ENCODE peak calls at places on chromosomes 5 and 9, in six cellular contexts. Z is cardiac muscle cell, E is fibroblast of mammary gland, W is body of pancreas, Y is brain microvascular endothelial cell, J is LNCaP clone FGC. O is an unnamed sample.

GRCh38 chr9:93108301-93109041 is 12.5 kb downstream of the CARD19 start:
- DNase-seq in Z (no peak), E (no peak), W (peak; percentile 4), Y (no peak), J (no peak), O (no peak)

GRCh38 chr9:86948153-86948929 is 1.0 kb upstream of the GAS1 start:
- DNase-seq in Z (peak; percentile 92), E (peak; percentile 85), W (peak; percentile 84), Y (peak; percentile 70), J (no peak), O (peak; percentile 79)

GRCh38 chr5:154058055-154059038 is 19.6 kb downstream of the MFAP3 start:
- DNase-seq in Z (peak; percentile 57), E (peak; percentile 58), W (peak; percentile 35), Y (peak; percentile 41), J (no peak), O (peak; percentile 20)

GRCh38 chr5:33840927-33841547 is 50.8 kb downstream of the ADAMTS12 start:
- DNase-seq in Z (no peak), E (no peak), W (no peak), Y (no peak), J (no peak), O (peak; percentile 93)

GRCh38 chr9:101477214-101477613 is 41.6 kb upstream of the ALDOB start:
- DNase-seq in Z (no peak), E (no peak), W (no peak), Y (no peak), J (no peak), O (no peak)

GRCh38 chr5:158623971-158624370 is 475.7 kb downstream of the EBF1 start:
- DNase-seq in Z (no peak), E (no peak), W (no peak), Y (no peak), J (no peak), O (no peak)

GRCh38 chr5:140546851-140547507 is 483 bp upstream of the EIF4EBP3 start:
- DNase-seq in Z (no peak), E (peak; percentile 24), W (no peak), Y (no peak), J (no peak), O (no peak)

GRCh38 chr5:37769108-37769507 is 70.7 kb downstream of the GDNF start:
- DNase-seq in Z (no peak), E (no peak), W (no peak), Y (no peak), J (no peak), O (no peak)

GRCh38 chr5:139294372-139295165 is 1.0 kb downstream of the MATR3 start:
- DNase-seq in Z (peak; percentile 88), E (peak; percentile 77), W (peak; percentile 68), Y (peak; percentile 70), J (no peak), O (no peak)

GRCh38 chr5:106680330-106680729 is 990.4 kb downstream of the EFNA5 start:
- DNase-seq in Z (no peak), E (no peak), W (no peak), Y (no peak), J (no peak), O (no peak)

GRCh38 chr5:145946112-145946861 is 9.9 kb downstream of the SH3RF2 start:
- DNase-seq in Z (no peak), E (peak; percentile 70), W (no peak), Y (peak; percentile 56), J (no peak), O (peak; percentile 22)

GRCh38 chr5:136631176-136631575 is 265.8 kb upstream of the TRPC7 start:
- DNase-seq in Z (peak; percentile 35), E (no peak), W (no peak), Y (peak; percentile 4), J (no peak), O (no peak)

GRCh38 chr5:173742432-173742816 is 126.0 kb upstream of the BOD1 start:
- DNase-seq in Z (no peak), E (no peak), W (no peak), Y (no peak), J (no peak), O (no peak)

GRCh38 chr5:54087436-54087835 is 222.9 kb downstream of the ARL15 start:
- DNase-seq in Z (peak; percentile 65), E (peak; percentile 44), W (no peak), Y (peak; percentile 75), J (no peak), O (no peak)

GRCh38 chr9:87857948-87858335 is 24.7 kb upstream of the SPATA31E1 start:
- DNase-seq in Z (no peak), E (no peak), W (no peak), Y (no peak), J (no peak), O (no peak)

GRCh38 chr5:177085985-177086917 is at the start of gene FGFR4:
- DNase-seq in Z (peak; percentile 73), E (peak; percentile 47), W (peak; percentile 69), Y (peak; percentile 14), J (peak; percentile 11), O (peak; percentile 62)

GRCh38 chr5:104247260-104247659 is 684.7 kb upstream of the NUDT12 start:
- DNase-seq in Z (no peak), E (no peak), W (no peak), Y (no peak), J (peak; percentile 39), O (no peak)

GRCh38 chr5:178995341-178995690 is 196 bp upstream of the GRM6 start:
- DNase-seq in Z (no peak), E (no peak), W (no peak), Y (peak; percentile 7), J (no peak), O (no peak)

GRCh38 chr5:59193616-59194319 is 610.9 kb downstream of the RAB3C start:
- DNase-seq in Z (peak; percentile 94), E (peak; percentile 97), W (no peak), Y (peak; percentile 99), J (no peak), O (no peak)

GRCh38 chr5:71744009-71744792 is 25.1 kb downstream of the CARTPT start:
- DNase-seq in Z (no peak), E (no peak), W (peak; percentile 9), Y (no peak), J (peak; percentile 59), O (no peak)

GRCh38 chr5:1468629-1469527 is 23.6 kb upstream of the SLC6A3 start:
- DNase-seq in Z (no peak), E (no peak), W (no peak), Y (no peak), J (no peak), O (no peak)

GRCh38 chr9:96651626-96652025 is 3.5 kb downstream of the PRXL2C start:
- DNase-seq in Z (peak; percentile 48), E (peak; percentile 55), W (no peak), Y (no peak), J (no peak), O (peak; percentile 23)

GRCh38 chr9:114721491-114722362 is 39.7 kb upstream of the TEX48 start:
- DNase-seq in Z (peak; percentile 10), E (peak; percentile 71), W (no peak), Y (no peak), J (no peak), O (no peak)

GRCh38 chr5:79547429-79547822 is 33.5 kb upstream of the HOMER1 start:
- DNase-seq in Z (no peak), E (no peak), W (no peak), Y (no peak), J (no peak), O (no peak)

GRCh38 chr9:83557317-83557716 is 19.1 kb upstream of the FRMD3 start:
- DNase-seq in Z (no peak), E (no peak), W (no peak), Y (no peak), J (no peak), O (no peak)
- H3K4me3 ChIP-seq in Z (no peak overlapping the region), E (no peak overlapping the region), W (no peak overlapping the region), Y (no peak overlapping the region), J (no peak overlapping the region), O (no peak overlapping the region)

DNA sequence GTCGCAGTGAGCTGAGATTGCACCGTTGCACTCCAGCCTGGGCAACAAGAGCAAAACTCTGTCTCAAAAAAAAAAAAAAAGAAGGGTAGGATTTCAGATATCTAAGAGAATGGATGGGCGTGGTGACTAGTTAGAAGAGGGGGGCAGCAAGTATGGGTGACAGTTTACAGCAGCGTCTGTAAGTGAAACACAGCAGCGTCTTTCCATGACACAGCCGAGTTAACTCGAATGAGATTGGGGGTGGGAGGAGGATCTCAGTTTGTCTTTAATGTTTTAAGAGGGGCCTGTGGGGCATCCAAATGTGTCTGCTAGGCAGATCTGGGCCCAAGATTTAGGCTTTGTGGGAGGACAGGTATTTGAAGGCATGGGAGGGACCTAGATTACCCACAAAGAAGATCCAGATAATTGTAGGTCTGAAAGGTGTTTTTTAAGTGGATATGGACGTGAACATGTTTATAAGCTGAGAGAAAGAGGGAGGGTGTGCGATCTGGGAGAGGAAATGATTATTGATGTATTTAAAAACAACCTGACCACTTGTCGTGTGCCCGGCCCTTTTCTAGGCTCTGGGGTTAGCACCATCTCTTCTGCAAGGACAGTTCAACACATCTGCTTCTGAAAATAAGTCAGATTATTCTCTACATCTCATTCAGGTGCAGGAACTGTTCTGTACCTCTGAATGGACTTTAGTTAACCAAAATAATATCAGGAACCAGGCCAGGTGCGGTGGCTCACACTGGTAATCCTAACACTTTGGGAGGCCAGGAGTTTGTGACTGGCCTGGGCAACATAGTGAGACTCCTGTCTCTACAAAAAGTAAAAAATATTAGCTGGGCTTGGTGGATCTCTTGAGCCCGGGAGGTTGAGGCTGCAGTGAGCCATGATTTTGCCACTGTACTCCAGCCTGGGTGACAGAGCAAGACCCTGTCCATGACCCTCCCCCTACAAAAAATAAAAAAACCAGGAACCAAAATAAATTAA is 2.5 kb downstream of the CEP78 start:
- DNase-seq in Z (no peak), E (no peak), W (no peak), Y (no peak), J (no peak), O (no peak)
- H3K4me3 ChIP-seq in Z (no peak overlapping the region), E (no peak overlapping the region), W (no peak overlapping the region), Y (no peak overlapping the region), J (no peak overlapping the region), O (no peak overlapping the region)

GRCh38 chr9:136531186-136531903 is 14.5 kb downstream of the NOTCH1 start:
- DNase-seq in Z (no peak), E (no peak), W (no peak), Y (no peak), J (no peak), O (no peak)
- H3K4me3 ChIP-seq in Z (no peak overlapping the region), E (no peak overlapping the region), W (no peak overlapping the region), Y (no peak overlapping the region), J (no peak overlapping the region), O (no peak overlapping the region)

GRCh38 chr9:94638335-94639044 is 828 bp downstream of the FBP1 start:
- DNase-seq in Z (no peak), E (no peak), W (no peak), Y (no peak), J (no peak), O (no peak)
- H3K4me3 ChIP-seq in Z (peak overlapping the region; percentile 41), E (no peak overlapping the region), W (peak overlapping the region; percentile 61), Y (no peak overlapping the region), J (no peak overlapping the region), O (no peak overlapping the region)

O was measured in Jurkat, Clone E6-1.